ENCODE peak calls at places on chromosome 4, in nine cellular contexts. One of them, this sample, is unnamed.

GRCh38 chr4:107027379-107027778 is 8.7 kb downstream of the DKK2 start:
- DNase-seq in ovary: no peak
- DNase-seq in prostate gland: no peak
- DNase-seq in tibial nerve: no peak
- DNase-seq in body of pancreas: no peak
- DNase-seq in stomach: no peak
- DNase-seq in transverse colon: no peak
- DNase-seq in endothelial cell of umbilical vein: no peak
- DNase-seq in gastrocnemius medialis: no peak
- DNase-seq in this sample: no peak

GRCh38 chr4:14092741-14093140 is 465.2 kb upstream of the BOD1L1 start:
- DNase-seq in stomach: no peak
- DNase-seq in gastrocnemius medialis: no peak
- DNase-seq in transverse colon: no peak
- DNase-seq in endothelial cell of umbilical vein: no peak
- DNase-seq in ovary: no peak
- DNase-seq in prostate gland: no peak
- DNase-seq in body of pancreas: no peak
- DNase-seq in tibial nerve: no peak
- DNase-seq in this sample: no peak

GRCh38 chr4:177128306-177128705 is 181.4 kb upstream of the NEIL3 start:
- DNase-seq in transverse colon: no peak
- DNase-seq in tibial nerve: no peak
- DNase-seq in ovary: no peak
- DNase-seq in endothelial cell of umbilical vein: peak; percentile 77
- DNase-seq in prostate gland: no peak
- DNase-seq in gastrocnemius medialis: no peak
- DNase-seq in stomach: no peak
- DNase-seq in body of pancreas: no peak
- DNase-seq in this sample: no peak

GRCh38 chr4:88008624-88009235 is 1.3 kb downstream of the PKD2 start:
- DNase-seq in transverse colon: no peak
- DNase-seq in endothelial cell of umbilical vein: peak; percentile 78
- DNase-seq in gastrocnemius medialis: no peak
- DNase-seq in ovary: no peak
- DNase-seq in prostate gland: no peak
- DNase-seq in body of pancreas: no peak
- DNase-seq in tibial nerve: no peak
- DNase-seq in stomach: no peak
- DNase-seq in this sample: no peak

GRCh38 chr4:108878781-108879180 is 115.9 kb upstream of the ETNPPL start:
- DNase-seq in body of pancreas: no peak
- DNase-seq in prostate gland: no peak
- DNase-seq in tibial nerve: no peak
- DNase-seq in gastrocnemius medialis: no peak
- DNase-seq in ovary: no peak
- DNase-seq in stomach: no peak
- DNase-seq in transverse colon: no peak
- DNase-seq in endothelial cell of umbilical vein: peak; percentile 88
- DNase-seq in this sample: no peak

GRCh38 chr4:17511041-17511949 is 595 bp downstream of the QDPR start:
- DNase-seq in ovary: peak; percentile 65
- DNase-seq in endothelial cell of umbilical vein: peak; percentile 53
- DNase-seq in prostate gland: peak; percentile 31
- DNase-seq in transverse colon: peak; percentile 62
- DNase-seq in tibial nerve: peak; percentile 36
- DNase-seq in body of pancreas: peak; percentile 57
- DNase-seq in stomach: peak; percentile 64
- DNase-seq in gastrocnemius medialis: peak; percentile 46
- DNase-seq in this sample: peak; percentile 81

GRCh38 chr4:89486042-89486441 is 178.4 kb upstream of the GPRIN3 start:
- DNase-seq in prostate gland: no peak
- DNase-seq in ovary: no peak
- DNase-seq in tibial nerve: no peak
- DNase-seq in body of pancreas: no peak
- DNase-seq in gastrocnemius medialis: no peak
- DNase-seq in endothelial cell of umbilical vein: peak; percentile 86
- DNase-seq in transverse colon: no peak
- DNase-seq in stomach: no peak
- DNase-seq in this sample: no peak

GRCh38 chr4:103067841-103068547 is 8.6 kb downstream of the SLC9B2 start:
- DNase-seq in endothelial cell of umbilical vein: no peak
- DNase-seq in prostate gland: no peak
- DNase-seq in body of pancreas: no peak
- DNase-seq in gastrocnemius medialis: no peak
- DNase-seq in tibial nerve: no peak
- DNase-seq in stomach: no peak
- DNase-seq in ovary: no peak
- DNase-seq in transverse colon: no peak
- DNase-seq in this sample: no peak

GRCh38 chr4:74056858-74057562 is 18.5 kb upstream of the CXCL3 start:
- DNase-seq in ovary: no peak
- DNase-seq in body of pancreas: no peak
- DNase-seq in stomach: no peak
- DNase-seq in endothelial cell of umbilical vein: peak; percentile 20
- DNase-seq in tibial nerve: no peak
- DNase-seq in prostate gland: no peak
- DNase-seq in transverse colon: no peak
- DNase-seq in gastrocnemius medialis: no peak
- DNase-seq in this sample: no peak

GRCh38 chr4:53534684-53535083 is 56.6 kb downstream of the LNX1 start:
- DNase-seq in tibial nerve: no peak
- DNase-seq in transverse colon: no peak
- DNase-seq in stomach: no peak
- DNase-seq in prostate gland: no peak
- DNase-seq in gastrocnemius medialis: no peak
- DNase-seq in body of pancreas: no peak
- DNase-seq in ovary: no peak
- DNase-seq in endothelial cell of umbilical vein: no peak
- DNase-seq in this sample: no peak

GRCh38 chr4:140755811-140756291 is 334 bp downstream of the TBC1D9 start:
- DNase-seq in tibial nerve: peak; percentile 11
- DNase-seq in gastrocnemius medialis: no peak
- DNase-seq in prostate gland: peak; percentile 34
- DNase-seq in endothelial cell of umbilical vein: peak; percentile 70
- DNase-seq in ovary: peak; percentile 58
- DNase-seq in transverse colon: peak; percentile 50
- DNase-seq in body of pancreas: peak; percentile 59
- DNase-seq in stomach: peak; percentile 63
- DNase-seq in this sample: peak; percentile 58

GRCh38 chr4:185700048-185700447 is 111.9 kb downstream of the SORBS2 start:
- DNase-seq in gastrocnemius medialis: no peak
- DNase-seq in prostate gland: no peak
- DNase-seq in tibial nerve: no peak
- DNase-seq in transverse colon: no peak
- DNase-seq in body of pancreas: no peak
- DNase-seq in endothelial cell of umbilical vein: no peak
- DNase-seq in stomach: no peak
- DNase-seq in ovary: no peak
- DNase-seq in this sample: no peak

GRCh38 chr4:48081196-48081595 is 52.9 kb downstream of the TXK start:
- DNase-seq in ovary: no peak
- DNase-seq in stomach: no peak
- DNase-seq in gastrocnemius medialis: no peak
- DNase-seq in prostate gland: no peak
- DNase-seq in transverse colon: no peak
- DNase-seq in body of pancreas: no peak
- DNase-seq in endothelial cell of umbilical vein: peak; percentile 12
- DNase-seq in tibial nerve: no peak
- DNase-seq in this sample: no peak

GRCh38 chr4:101049549-101050001 is 297.8 kb downstream of the PPP3CA start:
- DNase-seq in prostate gland: no peak
- DNase-seq in ovary: no peak
- DNase-seq in body of pancreas: no peak
- DNase-seq in endothelial cell of umbilical vein: no peak
- DNase-seq in stomach: no peak
- DNase-seq in transverse colon: no peak
- DNase-seq in tibial nerve: no peak
- DNase-seq in gastrocnemius medialis: no peak
- DNase-seq in this sample: no peak

GRCh38 chr4:111230265-111230664 is 607.4 kb upstream of the PITX2 start:
- DNase-seq in ovary: no peak
- DNase-seq in tibial nerve: no peak
- DNase-seq in endothelial cell of umbilical vein: no peak
- DNase-seq in stomach: no peak
- DNase-seq in body of pancreas: no peak
- DNase-seq in prostate gland: no peak
- DNase-seq in gastrocnemius medialis: no peak
- DNase-seq in transverse colon: no peak
- DNase-seq in this sample: no peak

GRCh38 chr4:8348071-8348470 is 78.5 kb downstream of the HTRA3 start:
- DNase-seq in stomach: peak; percentile 1
- DNase-seq in gastrocnemius medialis: no peak
- DNase-seq in transverse colon: no peak
- DNase-seq in prostate gland: no peak
- DNase-seq in body of pancreas: no peak
- DNase-seq in tibial nerve: no peak
- DNase-seq in endothelial cell of umbilical vein: no peak
- DNase-seq in ovary: no peak
- DNase-seq in this sample: peak; percentile 19

GRCh38 chr4:142960867-142961644 is 115.0 kb upstream of the INPP4B start:
- DNase-seq in stomach: no peak
- DNase-seq in body of pancreas: no peak
- DNase-seq in prostate gland: no peak
- DNase-seq in gastrocnemius medialis: no peak
- DNase-seq in transverse colon: no peak
- DNase-seq in endothelial cell of umbilical vein: no peak
- DNase-seq in tibial nerve: no peak
- DNase-seq in ovary: no peak
- DNase-seq in this sample: no peak

GRCh38 chr4:142955501-142955900 is 109.4 kb upstream of the INPP4B start:
- DNase-seq in body of pancreas: no peak
- DNase-seq in stomach: no peak
- DNase-seq in prostate gland: no peak
- DNase-seq in endothelial cell of umbilical vein: no peak
- DNase-seq in gastrocnemius medialis: no peak
- DNase-seq in transverse colon: no peak
- DNase-seq in ovary: no peak
- DNase-seq in tibial nerve: no peak
- DNase-seq in this sample: no peak

GRCh38 chr4:142961866-142962265 is 115.8 kb upstream of the INPP4B start:
- DNase-seq in endothelial cell of umbilical vein: no peak
- DNase-seq in gastrocnemius medialis: no peak
- DNase-seq in tibial nerve: peak; percentile 33
- DNase-seq in body of pancreas: no peak
- DNase-seq in ovary: no peak
- DNase-seq in stomach: no peak
- DNase-seq in prostate gland: no peak
- DNase-seq in transverse colon: no peak
- DNase-seq in this sample: no peak

GRCh38 chr4:142959156-142959555 is 113.1 kb upstream of the INPP4B start:
- DNase-seq in prostate gland: no peak
- DNase-seq in endothelial cell of umbilical vein: no peak
- DNase-seq in stomach: no peak
- DNase-seq in body of pancreas: no peak
- DNase-seq in ovary: no peak
- DNase-seq in transverse colon: no peak
- DNase-seq in tibial nerve: no peak
- DNase-seq in gastrocnemius medialis: no peak
- DNase-seq in this sample: no peak

DNA sequence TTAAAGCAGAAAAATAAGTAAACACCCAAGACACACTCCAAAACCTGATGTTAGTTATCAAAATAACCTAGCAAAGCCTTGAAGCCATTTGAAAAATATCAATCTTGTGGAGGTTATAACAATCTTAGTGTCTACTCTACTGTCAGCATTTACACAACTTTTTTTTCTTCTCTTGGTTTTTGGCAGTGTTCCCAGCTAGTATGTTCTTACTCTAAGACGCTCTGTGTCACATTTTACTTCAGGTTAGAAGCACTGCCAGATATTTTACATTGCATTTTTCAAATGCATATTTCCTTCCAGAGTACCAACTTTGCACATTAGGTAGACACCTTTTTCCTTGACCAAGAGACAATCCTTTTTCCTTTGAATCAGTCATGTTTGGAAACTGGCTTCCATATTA is 114.0 kb upstream of the INPP4B start:
- DNase-seq in ovary: no peak
- DNase-seq in prostate gland: no peak
- DNase-seq in stomach: no peak
- DNase-seq in endothelial cell of umbilical vein: no peak
- DNase-seq in tibial nerve: no peak
- DNase-seq in gastrocnemius medialis: no peak
- DNase-seq in transverse colon: no peak
- DNase-seq in body of pancreas: no peak
- DNase-seq in this sample: no peak
- H3K4me3 ChIP-seq in ovary: no peak overlapping the region
- H3K4me3 ChIP-seq in prostate gland: no peak overlapping the region
- H3K4me3 ChIP-seq in stomach: no peak overlapping the region
- H3K4me3 ChIP-seq in endothelial cell of umbilical vein: no peak overlapping the region
- H3K4me3 ChIP-seq in tibial nerve: no peak overlapping the region
- H3K4me3 ChIP-seq in gastrocnemius medialis: no peak overlapping the region
- H3K4me3 ChIP-seq in transverse colon: no peak overlapping the region
- H3K4me3 ChIP-seq in body of pancreas: no peak overlapping the region
- H3K4me3 ChIP-seq in this sample: no peak overlapping the region

DNA sequence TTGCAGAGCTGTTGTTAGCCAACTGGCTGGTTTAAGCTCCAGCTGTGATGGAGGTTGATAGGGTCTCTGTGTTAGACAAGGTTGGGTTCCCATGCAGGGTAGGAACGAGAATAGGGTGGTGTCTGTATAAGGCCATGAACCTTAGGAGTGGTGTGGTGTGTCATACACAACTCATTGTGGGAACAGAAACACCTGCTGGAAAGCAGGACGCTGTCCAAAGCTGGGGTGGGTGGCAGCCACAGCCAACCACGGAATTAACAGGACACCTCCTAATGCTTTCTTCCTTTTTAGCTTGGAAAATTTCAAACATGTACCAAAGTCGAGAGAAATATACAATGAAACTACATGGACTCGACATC is 94.4 kb downstream of the ARHGAP10 start:
- DNase-seq in prostate gland: no peak
- DNase-seq in transverse colon: no peak
- DNase-seq in stomach: no peak
- DNase-seq in tibial nerve: no peak
- DNase-seq in endothelial cell of umbilical vein: no peak
- DNase-seq in gastrocnemius medialis: no peak
- DNase-seq in body of pancreas: peak; percentile 73
- DNase-seq in ovary: no peak
- DNase-seq in this sample: no peak
- TF ChIP-seq POLR2A in prostate gland: no peak
- TF ChIP-seq POLR2A in transverse colon: no peak
- TF ChIP-seq POLR2A in stomach: no peak
- TF ChIP-seq POLR2A in tibial nerve: no peak
- TF ChIP-seq POLR2A in endothelial cell of umbilical vein: no peak
- TF ChIP-seq POLR2A in gastrocnemius medialis: no peak
- TF ChIP-seq POLR2A in body of pancreas: no peak
- TF ChIP-seq POLR2A in ovary: no peak
- TF ChIP-seq POLR2A in this sample: no peak

GRCh38 chr4:60315586-60315985 is 884.5 kb upstream of the ADGRL3 start:
- DNase-seq in ovary: no peak
- DNase-seq in body of pancreas: no peak
- DNase-seq in gastrocnemius medialis: no peak
- DNase-seq in endothelial cell of umbilical vein: no peak
- DNase-seq in prostate gland: no peak
- DNase-seq in transverse colon: no peak
- DNase-seq in stomach: no peak
- DNase-seq in tibial nerve: no peak
- DNase-seq in this sample: no peak
- H3K27ac ChIP-seq in ovary: no peak overlapping the region
- H3K27ac ChIP-seq in body of pancreas: no peak overlapping the region
- H3K27ac ChIP-seq in gastrocnemius medialis: no peak overlapping the region
- H3K27ac ChIP-seq in endothelial cell of umbilical vein: no peak overlapping the region
- H3K27ac ChIP-seq in prostate gland: no peak overlapping the region
- H3K27ac ChIP-seq in transverse colon: no peak overlapping the region
- H3K27ac ChIP-seq in stomach: no peak overlapping the region
- H3K27ac ChIP-seq in tibial nerve: no peak overlapping the region
- H3K27ac ChIP-seq in this sample: no peak overlapping the region

GRCh38 chr4:80006935-80007744 is 65.9 kb downstream of the ANTXR2 start:
- DNase-seq in gastrocnemius medialis: no peak
- DNase-seq in endothelial cell of umbilical vein: peak; percentile 67
- DNase-seq in stomach: no peak
- DNase-seq in tibial nerve: no peak
- DNase-seq in ovary: no peak
- DNase-seq in body of pancreas: no peak
- DNase-seq in prostate gland: peak; percentile 11
- DNase-seq in transverse colon: no peak
- DNase-seq in this sample: no peak
- H3K4me3 ChIP-seq in gastrocnemius medialis: no peak overlapping the region
- H3K4me3 ChIP-seq in endothelial cell of umbilical vein: no peak overlapping the region
- H3K4me3 ChIP-seq in stomach: no peak overlapping the region
- H3K4me3 ChIP-seq in tibial nerve: no peak overlapping the region
- H3K4me3 ChIP-seq in ovary: no peak overlapping the region
- H3K4me3 ChIP-seq in body of pancreas: no peak overlapping the region
- H3K4me3 ChIP-seq in prostate gland: no peak overlapping the region
- H3K4me3 ChIP-seq in transverse colon: no peak overlapping the region
- H3K4me3 ChIP-seq in this sample: no peak overlapping the region